ENCODE peak calls at places on chromosomes 5 and 9, in six cellular contexts. B, Y, P, N, A and X are unnamed samples.

GRCh38 chr9:1383823-1384580 is 333.8 kb downstream of the DMRT2 start:
- DNase-seq in N (no peak), A (no peak), Y (no peak), B (no peak), P (no peak), X (no peak)

GRCh38 chr5:142432369-142432863 is 107.6 kb upstream of the SPRY4 start:
- DNase-seq in N (no peak), B (no peak), P (no peak), A (no peak), Y (no peak), X (no peak)

GRCh38 chr9:76615149-76615548 is 149.1 kb upstream of the PCA3 start:
- DNase-seq in P (no peak), B (peak; percentile 76), A (no peak), Y (no peak), N (no peak), X (no peak)

GRCh38 chr5:126354857-126355731 is 68.1 kb upstream of the GRAMD2B start:
- DNase-seq in A (no peak), P (no peak), N (no peak), B (no peak), Y (no peak), X (no peak)

GRCh38 chr9:34503406-34503805 is 19.4 kb downstream of the ENHO start:
- DNase-seq in P (no peak), A (no peak), Y (no peak), N (no peak), B (no peak), X (no peak)

GRCh38 chr9:17627641-17628040 is 48.8 kb downstream of the SH3GL2 start:
- DNase-seq in N (no peak), Y (no peak), B (no peak), P (no peak), A (no peak), X (no peak)

GRCh38 chr9:82038897-82039296 is 50.3 kb downstream of the SPATA31D1 start:
- DNase-seq in P (no peak), N (no peak), A (no peak), Y (no peak), B (no peak), X (no peak)

GRCh38 chr5:6713274-6714181 is at the start of gene TENT4A:
- DNase-seq in B (no peak), A (peak; percentile 46), N (no peak), Y (no peak), P (no peak), X (no peak)

DNA sequence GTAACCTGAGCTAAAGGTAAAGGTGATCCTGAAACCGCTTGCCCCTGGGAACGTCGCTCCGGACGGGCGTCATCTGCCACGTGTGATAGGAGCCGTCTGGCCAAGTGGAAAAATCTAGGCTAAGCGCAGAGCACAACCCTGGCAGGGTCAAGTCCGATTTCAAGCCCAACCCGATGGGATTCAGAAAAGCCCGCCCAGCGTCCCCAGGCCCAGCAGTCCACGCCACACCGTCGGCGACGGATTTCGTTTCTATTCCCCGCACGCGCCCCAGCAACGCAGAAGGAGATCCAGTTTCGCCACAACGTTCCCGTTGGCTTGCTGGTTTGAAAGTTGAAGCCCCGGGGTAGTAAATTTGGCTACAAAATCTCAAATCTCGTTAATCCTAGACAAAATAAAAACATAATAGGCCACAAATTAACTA is 32.4 kb upstream of the NFIB start:
- DNase-seq in B (no peak), N (peak; percentile 84), P (no peak), Y (no peak), A (no peak), X (no peak)
- H3K4me3 ChIP-seq in B (no peak overlapping the region), N (peak overlapping the region; percentile 1), P (no peak overlapping the region), Y (peak overlapping the region; percentile 49), A (no peak overlapping the region), X (no peak overlapping the region)

DNA sequence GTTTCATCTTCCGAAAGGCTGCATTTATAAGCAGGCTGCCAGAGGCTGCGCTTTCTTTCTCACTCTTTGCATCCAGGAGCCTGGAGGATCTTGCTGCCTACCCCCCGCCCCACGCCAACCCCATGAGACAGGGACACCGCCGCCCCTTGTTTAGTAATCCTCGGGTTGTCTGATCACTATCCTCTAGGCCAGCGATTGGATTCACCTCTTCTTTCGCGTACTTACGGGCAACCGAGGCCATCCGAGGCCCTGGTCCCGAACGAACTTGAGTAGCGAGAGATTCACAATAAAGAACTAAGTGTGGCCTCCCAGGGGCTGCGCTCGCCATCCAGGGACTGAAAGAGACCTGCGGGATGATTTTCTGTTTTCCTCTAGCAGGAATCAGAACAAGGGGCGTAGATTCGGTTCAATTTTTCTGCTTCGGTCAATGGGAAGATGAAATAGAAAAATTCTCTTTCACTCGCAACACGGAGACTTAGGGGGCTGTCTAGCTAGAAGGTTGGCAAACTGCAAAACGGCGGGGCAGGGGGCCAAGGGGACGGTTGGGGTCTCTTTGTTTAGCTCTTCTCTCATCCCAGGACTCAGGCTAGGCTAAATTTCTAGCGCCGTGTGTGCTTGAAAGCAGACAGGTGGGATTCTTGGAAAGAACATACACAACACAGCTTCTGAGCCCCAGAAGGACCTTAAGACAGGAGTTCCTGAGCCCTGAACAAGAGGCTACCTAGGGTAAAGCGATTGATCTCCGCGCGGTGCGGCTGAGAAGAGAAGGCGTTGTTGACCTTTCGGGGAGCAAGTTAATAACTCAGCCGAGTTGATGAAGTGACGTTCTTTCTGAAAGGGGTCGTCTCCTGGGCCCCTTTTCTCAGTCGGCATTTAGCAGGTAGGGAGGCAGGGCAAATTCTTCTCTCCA is 5.8 kb upstream of the ISL1 start:
- DNase-seq in A (no peak), B (no peak), P (no peak), N (peak; percentile 56), Y (no peak), X (no peak)
- H3K4me3 ChIP-seq in A (no peak overlapping the region), B (no peak overlapping the region), P (no peak overlapping the region), N (peak overlapping the region; percentile 1), Y (no peak overlapping the region), X (no peak overlapping the region)

GRCh38 chr5:27472000-27472763 is 433.8 kb upstream of the CDH9 start:
- DNase-seq in N (peak; percentile 96), B (peak; percentile 40), A (no peak), Y (no peak), P (peak; percentile 4), X (peak; percentile 47)

GRCh38 chr5:27474395-27474794 is 436.0 kb upstream of the CDH9 start:
- DNase-seq in N (no peak), A (no peak), P (no peak), Y (no peak), B (no peak), X (no peak)

GRCh38 chr5:27472875-27473274 is 434.5 kb upstream of the CDH9 start:
- DNase-seq in N (peak; percentile 48), A (no peak), P (no peak), Y (no peak), B (no peak), X (no peak)

GRCh38 chr5:27474054-27474323 is 435.6 kb upstream of the CDH9 start:
- DNase-seq in B (peak; percentile 8), A (no peak), P (no peak), Y (no peak), N (peak; percentile 12), X (no peak)

GRCh38 chr5:27473300-27474053 is 435.1 kb upstream of the CDH9 start:
- DNase-seq in N (peak; percentile 73), P (no peak), A (no peak), B (no peak), Y (no peak), X (no peak)
- H3K4me3 ChIP-seq in N (peak overlapping the region; percentile 32), P (no peak overlapping the region), A (no peak overlapping the region), B (no peak overlapping the region), Y (no peak overlapping the region), X (peak overlapping the region; percentile 24)

DNA sequence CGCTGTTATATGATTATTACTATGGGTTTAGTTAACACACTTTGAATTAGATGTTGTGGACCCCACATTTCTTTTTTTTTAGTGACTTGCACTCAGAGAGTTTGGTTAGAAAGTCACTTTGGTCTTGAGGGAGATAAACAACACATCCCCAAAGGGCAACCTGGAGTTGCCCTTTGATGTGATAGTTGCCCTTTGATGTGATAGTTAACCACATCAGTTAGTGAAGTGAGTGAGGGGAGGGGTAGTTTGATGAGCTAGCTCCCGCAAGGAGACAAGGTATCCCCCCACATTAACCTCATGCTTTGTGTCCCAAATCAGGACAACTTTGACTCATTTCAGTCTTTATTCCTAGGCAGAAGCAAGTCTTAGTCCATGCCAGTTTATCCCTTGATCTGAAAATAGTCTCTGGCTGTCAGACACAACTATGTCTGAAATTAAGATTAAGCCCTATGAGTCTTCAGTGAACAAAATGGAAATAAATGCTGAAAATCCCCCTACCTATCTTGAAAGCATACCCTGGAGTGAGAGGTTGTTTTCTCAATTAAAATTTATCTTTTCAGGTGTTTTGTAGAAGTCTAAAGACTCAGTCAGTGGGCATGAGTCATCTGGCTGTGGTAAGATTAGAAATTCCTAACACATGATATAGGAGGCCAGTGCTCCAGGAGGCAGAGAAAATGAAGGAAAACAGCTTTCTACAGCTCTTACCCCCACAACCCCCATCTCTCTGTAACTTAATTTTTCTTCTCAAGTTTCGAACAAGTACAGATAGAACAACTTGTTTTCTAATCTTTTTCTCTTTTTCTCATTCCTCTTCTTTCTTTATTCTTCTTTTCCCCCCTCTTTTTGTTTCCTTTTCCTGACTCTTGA is 208.9 kb upstream of the DMRTA1 start:
- DNase-seq in P (peak; percentile 92), N (peak; percentile 84), B (peak; percentile 87), Y (peak; percentile 91), A (no peak), X (peak; percentile 61)
- H3K4me3 ChIP-seq in P (no peak overlapping the region), N (no peak overlapping the region), B (no peak overlapping the region), Y (peak overlapping the region; percentile 12), A (no peak overlapping the region), X (no peak overlapping the region)